ENCODE peak calls at places on chromosomes 6 and 20, in six cellular contexts. One of them, this sample, is unnamed. For H3K36me3, the result is how much of the 10 kb centered on the place peaks cover.

GRCh38 chr6:11534561-11534960 is 3.0 kb upstream of the TMEM170B start:
- DNase-seq in uterus: no peak
- DNase-seq in ovary: no peak
- DNase-seq in fibroblast of lung: no peak
- DNase-seq in tibial artery: no peak
- DNase-seq in psoas muscle: no peak
- DNase-seq in this sample: no peak

GRCh38 chr6:2355155-2355554 is 109.8 kb upstream of the GMDS start:
- DNase-seq in uterus: no peak
- DNase-seq in ovary: no peak
- DNase-seq in psoas muscle: no peak
- DNase-seq in fibroblast of lung: peak
- DNase-seq in tibial artery: no peak
- DNase-seq in this sample: no peak

GRCh38 chr6:41698350-41698781 is 37.0 kb downstream of the TFEB start:
- DNase-seq in fibroblast of lung: peak
- DNase-seq in tibial artery: no peak
- DNase-seq in psoas muscle: no peak
- DNase-seq in ovary: no peak
- DNase-seq in uterus: no peak
- DNase-seq in this sample: no peak

GRCh38 chr6:156777866-156778614 is 862 bp downstream of the ARID1B start:
- DNase-seq in fibroblast of lung: peak
- DNase-seq in psoas muscle: peak
- DNase-seq in uterus: peak
- DNase-seq in tibial artery: peak
- DNase-seq in ovary: peak
- DNase-seq in this sample: peak

GRCh38 chr6:42166444-42167141 is 6.6 kb upstream of the GUCA1A start:
- DNase-seq in fibroblast of lung: peak
- DNase-seq in tibial artery: peak
- DNase-seq in psoas muscle: no peak
- DNase-seq in uterus: peak
- DNase-seq in ovary: peak
- DNase-seq in this sample: peak

GRCh38 chr6:79993012-79993910 is 11.2 kb upstream of the TTK start:
- DNase-seq in psoas muscle: no peak
- DNase-seq in ovary: no peak
- DNase-seq in uterus: no peak
- DNase-seq in tibial artery: no peak
- DNase-seq in fibroblast of lung: no peak
- DNase-seq in this sample: no peak

GRCh38 chr6:85461806-85462185 is 11.9 kb downstream of the NT5E start:
- DNase-seq in ovary: no peak
- DNase-seq in uterus: no peak
- DNase-seq in fibroblast of lung: no peak
- DNase-seq in tibial artery: no peak
- DNase-seq in psoas muscle: no peak
- DNase-seq in this sample: no peak

GRCh38 chr6:89805814-89806371 is 13.7 kb downstream of the MDN1 start:
- DNase-seq in uterus: no peak
- DNase-seq in tibial artery: no peak
- DNase-seq in ovary: no peak
- DNase-seq in psoas muscle: no peak
- DNase-seq in fibroblast of lung: no peak
- DNase-seq in this sample: no peak

GRCh38 chr6:152135755-152136448 is 328.4 kb downstream of the ESR1 start:
- DNase-seq in fibroblast of lung: no peak
- DNase-seq in ovary: no peak
- DNase-seq in uterus: no peak
- DNase-seq in tibial artery: no peak
- DNase-seq in psoas muscle: no peak
- DNase-seq in this sample: no peak

GRCh38 chr6:152129606-152130249 is 322.2 kb downstream of the ESR1 start:
- DNase-seq in uterus: no peak
- DNase-seq in fibroblast of lung: no peak
- DNase-seq in psoas muscle: no peak
- DNase-seq in tibial artery: no peak
- DNase-seq in ovary: peak
- DNase-seq in this sample: no peak

GRCh38 chr6:152124432-152125074 is 317.1 kb downstream of the ESR1 start:
- DNase-seq in fibroblast of lung: peak
- DNase-seq in uterus: no peak
- DNase-seq in tibial artery: no peak
- DNase-seq in ovary: no peak
- DNase-seq in psoas muscle: no peak
- DNase-seq in this sample: no peak

GRCh38 chr6:152127429-152128165 is 320.1 kb downstream of the ESR1 start:
- DNase-seq in fibroblast of lung: peak
- DNase-seq in ovary: no peak
- DNase-seq in psoas muscle: no peak
- DNase-seq in uterus: no peak
- DNase-seq in tibial artery: no peak
- DNase-seq in this sample: no peak

DNA sequence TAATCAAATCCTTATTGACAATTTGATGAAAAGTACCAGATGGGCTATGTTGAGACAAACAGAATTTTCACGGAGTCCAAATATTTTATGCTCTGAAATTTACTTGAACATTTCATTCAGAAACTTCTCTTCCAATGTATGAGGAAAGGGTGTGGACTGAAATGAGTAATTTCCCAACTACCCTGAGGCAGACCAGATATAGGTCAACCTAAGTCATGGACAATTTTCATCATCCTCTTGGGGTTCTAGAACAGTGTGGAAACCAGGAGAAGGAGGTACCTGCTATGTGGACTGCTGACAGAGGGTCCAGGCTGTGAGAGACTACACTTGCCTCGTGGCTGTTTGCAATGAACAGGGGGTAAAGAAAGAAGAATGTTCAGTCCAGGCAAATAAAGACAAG is 323.0 kb downstream of the ESR1 start:
- DNase-seq in psoas muscle: no peak
- DNase-seq in ovary: no peak
- DNase-seq in tibial artery: no peak
- DNase-seq in fibroblast of lung: no peak
- DNase-seq in uterus: no peak
- DNase-seq in this sample: no peak
- H3K27ac ChIP-seq in psoas muscle: peak
- H3K27ac ChIP-seq in ovary: peak
- H3K27ac ChIP-seq in tibial artery: peak
- H3K27ac ChIP-seq in fibroblast of lung: no peak
- H3K27ac ChIP-seq in uterus: peak
- H3K27ac ChIP-seq in this sample: no peak

GRCh38 chr6:125795301-125795700 is 4.5 kb downstream of the NCOA7 start:
- DNase-seq in tibial artery: no peak
- DNase-seq in uterus: no peak
- DNase-seq in psoas muscle: no peak
- DNase-seq in fibroblast of lung: no peak
- DNase-seq in ovary: no peak
- DNase-seq in this sample: no peak
- H3K4me3 ChIP-seq in tibial artery: no peak
- H3K4me3 ChIP-seq in uterus: no peak
- H3K4me3 ChIP-seq in psoas muscle: no peak
- H3K4me3 ChIP-seq in fibroblast of lung: no peak
- H3K4me3 ChIP-seq in ovary: no peak
- H3K4me3 ChIP-seq in this sample: no peak

GRCh38 chr20:17612975-17613327 is 43.1 kb downstream of the DSTN start:
- DNase-seq in fibroblast of lung: no peak
- DNase-seq in tibial artery: peak
- DNase-seq in uterus: no peak
- DNase-seq in psoas muscle: no peak
- DNase-seq in ovary: peak
- DNase-seq in this sample: no peak

GRCh38 chr20:17614812-17615644 is 45.2 kb downstream of the DSTN start:
- DNase-seq in tibial artery: peak
- DNase-seq in fibroblast of lung: no peak
- DNase-seq in psoas muscle: peak
- DNase-seq in uterus: no peak
- DNase-seq in ovary: peak
- DNase-seq in this sample: no peak

GRCh38 chr20:17613328-17614175 is 43.7 kb downstream of the DSTN start:
- DNase-seq in ovary: peak
- DNase-seq in uterus: peak
- DNase-seq in fibroblast of lung: no peak
- DNase-seq in psoas muscle: peak
- DNase-seq in tibial artery: peak
- DNase-seq in this sample: no peak

GRCh38 chr20:17615645-17616479 is 46.0 kb downstream of the DSTN start:
- DNase-seq in ovary: peak
- DNase-seq in tibial artery: peak
- DNase-seq in uterus: no peak
- DNase-seq in psoas muscle: peak
- DNase-seq in fibroblast of lung: no peak
- DNase-seq in this sample: no peak

DNA sequence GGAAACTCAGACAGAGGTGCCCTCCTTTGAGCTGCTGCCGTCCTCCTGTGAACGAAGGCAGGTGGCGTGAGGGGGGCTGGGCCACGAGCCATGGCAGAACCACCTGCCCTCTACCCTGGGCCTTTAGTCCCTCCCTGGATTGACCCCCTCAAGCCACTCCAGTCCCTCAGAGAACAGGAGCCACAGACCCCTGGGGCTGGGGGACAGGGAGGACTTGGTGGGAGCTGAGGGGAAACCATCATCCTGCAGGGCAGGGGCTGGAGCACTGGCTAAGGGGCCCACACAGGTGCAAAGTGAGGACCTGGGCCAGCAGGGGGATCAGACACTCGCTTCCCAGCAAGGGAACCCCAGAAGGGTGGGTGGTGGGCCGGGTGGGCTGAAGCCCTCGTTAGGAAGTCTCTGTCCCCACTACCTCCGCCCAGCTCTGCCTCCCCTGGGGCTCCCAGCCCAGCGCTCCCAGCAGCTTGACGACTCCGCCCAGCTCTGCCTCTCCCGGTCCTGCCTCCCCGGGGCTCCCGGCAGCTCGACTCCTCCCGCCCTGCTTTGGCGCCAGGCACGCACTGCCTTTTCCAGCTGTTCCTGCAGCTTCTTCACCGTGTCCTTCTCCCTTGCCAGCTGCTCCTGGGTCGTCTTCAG is 44.4 kb downstream of the DSTN start:
- DNase-seq in tibial artery: peak
- DNase-seq in fibroblast of lung: peak
- DNase-seq in uterus: peak
- DNase-seq in ovary: peak
- DNase-seq in psoas muscle: peak
- DNase-seq in this sample: no peak
- H3K36me3 ChIP-seq in tibial artery: under half
- H3K36me3 ChIP-seq in fibroblast of lung: half or more
- H3K36me3 ChIP-seq in uterus: under half
- H3K36me3 ChIP-seq in ovary: under half
- H3K36me3 ChIP-seq in psoas muscle: under half
- H3K36me3 ChIP-seq in this sample: under half

GRCh38 chr20:57559658-57560553 is 1.0 kb upstream of the PCK1 start:
- DNase-seq in ovary: no peak
- DNase-seq in tibial artery: no peak
- DNase-seq in psoas muscle: no peak
- DNase-seq in uterus: no peak
- DNase-seq in fibroblast of lung: no peak
- DNase-seq in this sample: peak

GRCh38 chr20:57558614-57559285 is 2.2 kb upstream of the PCK1 start:
- DNase-seq in fibroblast of lung: no peak
- DNase-seq in tibial artery: no peak
- DNase-seq in ovary: no peak
- DNase-seq in uterus: no peak
- DNase-seq in psoas muscle: no peak
- DNase-seq in this sample: no peak

GRCh38 chr20:57561356-57562279 is 708 bp downstream of the PCK1 start:
- DNase-seq in ovary: no peak
- DNase-seq in uterus: no peak
- DNase-seq in psoas muscle: no peak
- DNase-seq in tibial artery: no peak
- DNase-seq in fibroblast of lung: no peak
- DNase-seq in this sample: no peak

GRCh38 chr20:57559286-57559627 is 1.7 kb upstream of the PCK1 start:
- DNase-seq in psoas muscle: no peak
- DNase-seq in ovary: no peak
- DNase-seq in uterus: no peak
- DNase-seq in fibroblast of lung: no peak
- DNase-seq in tibial artery: no peak
- DNase-seq in this sample: no peak

DNA sequence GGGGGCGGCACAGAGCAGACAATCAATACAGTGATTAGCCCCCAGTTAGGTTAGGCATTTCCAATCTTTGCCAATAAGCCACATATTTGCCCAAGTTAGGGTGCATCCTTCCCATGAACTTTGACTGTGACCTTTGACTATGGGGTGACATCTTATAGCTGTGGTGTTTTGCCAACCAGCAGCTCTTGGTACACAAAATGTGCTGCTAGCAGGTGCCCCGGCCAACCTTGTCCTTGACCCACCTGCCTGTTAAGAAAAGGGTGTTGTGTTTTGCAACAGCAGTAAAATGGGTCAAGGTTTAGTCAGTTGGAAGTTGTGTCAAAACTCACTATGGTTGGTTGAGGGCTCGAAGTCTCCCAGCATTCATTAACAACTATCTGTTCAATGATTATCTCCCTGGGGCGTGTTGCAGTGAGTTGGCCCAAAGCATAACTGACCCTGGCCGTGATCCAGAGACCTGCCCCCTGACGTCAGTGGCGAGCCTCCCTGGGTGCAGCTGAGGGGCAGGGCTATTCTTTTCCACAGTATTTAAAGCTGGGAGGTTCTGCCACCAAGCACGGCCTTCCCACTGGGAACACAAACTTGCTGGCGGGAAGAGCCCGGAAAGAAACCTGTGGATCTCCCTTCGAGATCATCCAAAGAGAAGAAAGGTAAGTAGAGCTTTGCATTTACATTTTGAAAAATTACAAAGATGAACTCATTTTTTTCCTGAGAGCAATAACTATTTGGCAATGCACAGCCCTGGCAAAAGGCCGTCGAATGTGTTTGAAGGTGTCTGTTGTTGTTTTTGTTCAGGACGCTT is at the start of gene PCK1:
- DNase-seq in psoas muscle: peak
- DNase-seq in fibroblast of lung: no peak
- DNase-seq in ovary: peak
- DNase-seq in tibial artery: peak
- DNase-seq in uterus: peak
- DNase-seq in this sample: no peak
- H3K27ac ChIP-seq in psoas muscle: no peak
- H3K27ac ChIP-seq in fibroblast of lung: no peak
- H3K27ac ChIP-seq in ovary: no peak
- H3K27ac ChIP-seq in tibial artery: no peak
- H3K27ac ChIP-seq in uterus: no peak
- H3K27ac ChIP-seq in this sample: no peak